ENCODE peak calls at places on chromosome 19, in four cellular contexts. W is progenitor cell of endocrine pancreas, T is dorsolateral prefrontal cortex, D is Peyer's patch. V is an unnamed sample.

GRCh38 chr19:47630594-47630993 is 21.7 kb downstream of the BICRA start:
- DNase-seq in W (no peak), D (no peak), T (no peak), V (no peak)

GRCh38 chr19:19514881-19515763 is at the start of gene TSSK6:
- DNase-seq in W (no peak), D (no peak), T (no peak), V (no peak)

GRCh38 chr19:54297759-54298305 is 15.1 kb downstream of the LILRA5 start:
- DNase-seq in W (no peak), D (no peak), T (no peak), V (no peak)

GRCh38 chr19:2167896-2168618 is 4.3 kb downstream of the DOT1L start:
- DNase-seq in T (no peak), D (peak), W (no peak), V (peak)

GRCh38 chr19:9674669-9675357 is at the start of gene ZNF562:
- DNase-seq in D (peak), T (peak), W (peak), V (peak)

GRCh38 chr19:20051841-20052768 is 12.8 kb upstream of the ZNF682 start:
- DNase-seq in W (peak), D (peak), T (peak), V (peak)

GRCh38 chr19:17931532-17932191 is 1.2 kb upstream of the CCDC124 start:
- DNase-seq in T (no peak), D (no peak), W (no peak), V (no peak)

GRCh38 chr19:48348039-48348438 is 15.7 kb downstream of the TMEM143 start:
- DNase-seq in D (no peak), W (no peak), T (no peak), V (no peak)

GRCh38 chr19:17376935-17377600 is at the start of gene PLVAP:
- DNase-seq in T (no peak), D (no peak), W (no peak), V (no peak)

GRCh38 chr19:34732548-34733255 is 1.3 kb upstream of the ZNF181 start:
- DNase-seq in D (no peak), W (no peak), T (no peak), V (no peak)

GRCh38 chr19:5718579-5719273 is 1.2 kb downstream of the LONP1 start:
- DNase-seq in W (no peak), D (no peak), T (no peak), V (peak)

GRCh38 chr19:3357362-3357730 is 9.0 kb upstream of the NFIC start:
- DNase-seq in W (no peak), D (no peak), T (no peak), V (no peak)

GRCh38 chr19:3062165-3063105 is at the start of gene TLE5:
- DNase-seq in D (peak), T (peak), W (no peak), V (no peak)

GRCh38 chr19:15464394-15465385 is at the start of gene RASAL3:
- DNase-seq in D (peak), W (no peak), T (no peak), V (no peak)

GRCh38 chr19:35495107-35496064 is 5.1 kb upstream of the KRTDAP start:
- DNase-seq in D (peak), W (peak), T (peak), V (peak)

GRCh38 chr19:1811942-1812425 is at the start of gene ATP8B3:
- DNase-seq in T (no peak), W (no peak), D (peak), V (no peak)

GRCh38 chr19:11377756-11378155 is 3.3 kb downstream of the SWSAP1 start:
- DNase-seq in D (no peak), T (no peak), W (no peak), V (peak)

GRCh38 chr19:4624733-4625362 is 14.5 kb upstream of the TNFAIP8L1 start:
- DNase-seq in T (no peak), D (no peak), W (no peak), V (no peak)

GRCh38 chr19:10113592-10113963 is 2.1 kb downstream of the P2RY11 start:
- DNase-seq in T (no peak), W (no peak), D (no peak), V (no peak)

GRCh38 chr19:615619-616018 is 17.7 kb downstream of the POLRMT start:
- DNase-seq in D (no peak), W (no peak), T (no peak), V (no peak)

GRCh38 chr19:11125994-11126685 is 29.4 kb downstream of the SPC24 start:
- DNase-seq in D (peak), W (peak), T (peak), V (peak)

GRCh38 chr19:5313307-5313706 is 27.3 kb downstream of the PTPRS start:
- DNase-seq in D (peak), T (no peak), W (no peak), V (no peak)

GRCh38 chr19:30119180-30119920 is 177.3 kb downstream of the URI1 start:
- DNase-seq in W (no peak), T (no peak), D (no peak), V (no peak)

GRCh38 chr19:41893899-41894298 is 10.9 kb downstream of the ARHGEF1 start:
- DNase-seq in D (no peak), W (no peak), T (no peak), V (no peak)
- TF ChIP-seq CTCF in D (no peak), W (no peak), T (no peak), V (no peak)

DNA sequence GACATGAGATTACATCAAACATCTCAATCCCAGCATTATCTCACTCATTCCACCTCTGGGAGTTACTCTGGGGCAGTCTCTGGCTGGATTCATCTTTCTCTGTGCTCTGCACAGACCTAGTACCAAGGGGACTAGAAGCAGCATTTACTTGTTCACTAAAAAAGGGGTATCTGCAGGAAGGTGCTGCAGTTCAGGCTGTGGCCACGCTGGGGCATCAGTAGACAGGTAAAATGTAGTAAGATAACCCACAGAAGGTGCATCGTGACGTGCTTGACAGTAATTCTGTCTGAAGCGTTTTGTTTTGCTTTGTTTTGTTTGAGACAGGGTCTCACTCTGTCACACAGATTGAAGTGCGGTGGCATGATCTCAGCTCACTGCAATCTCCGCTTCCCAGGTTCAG is 29.3 kb downstream of the ZNF564 start:
- DNase-seq in D (no peak), W (no peak), T (no peak), V (no peak)
- TF ChIP-seq CTCF in D (no peak), W (no peak), T (no peak), V (no peak)

DNA sequence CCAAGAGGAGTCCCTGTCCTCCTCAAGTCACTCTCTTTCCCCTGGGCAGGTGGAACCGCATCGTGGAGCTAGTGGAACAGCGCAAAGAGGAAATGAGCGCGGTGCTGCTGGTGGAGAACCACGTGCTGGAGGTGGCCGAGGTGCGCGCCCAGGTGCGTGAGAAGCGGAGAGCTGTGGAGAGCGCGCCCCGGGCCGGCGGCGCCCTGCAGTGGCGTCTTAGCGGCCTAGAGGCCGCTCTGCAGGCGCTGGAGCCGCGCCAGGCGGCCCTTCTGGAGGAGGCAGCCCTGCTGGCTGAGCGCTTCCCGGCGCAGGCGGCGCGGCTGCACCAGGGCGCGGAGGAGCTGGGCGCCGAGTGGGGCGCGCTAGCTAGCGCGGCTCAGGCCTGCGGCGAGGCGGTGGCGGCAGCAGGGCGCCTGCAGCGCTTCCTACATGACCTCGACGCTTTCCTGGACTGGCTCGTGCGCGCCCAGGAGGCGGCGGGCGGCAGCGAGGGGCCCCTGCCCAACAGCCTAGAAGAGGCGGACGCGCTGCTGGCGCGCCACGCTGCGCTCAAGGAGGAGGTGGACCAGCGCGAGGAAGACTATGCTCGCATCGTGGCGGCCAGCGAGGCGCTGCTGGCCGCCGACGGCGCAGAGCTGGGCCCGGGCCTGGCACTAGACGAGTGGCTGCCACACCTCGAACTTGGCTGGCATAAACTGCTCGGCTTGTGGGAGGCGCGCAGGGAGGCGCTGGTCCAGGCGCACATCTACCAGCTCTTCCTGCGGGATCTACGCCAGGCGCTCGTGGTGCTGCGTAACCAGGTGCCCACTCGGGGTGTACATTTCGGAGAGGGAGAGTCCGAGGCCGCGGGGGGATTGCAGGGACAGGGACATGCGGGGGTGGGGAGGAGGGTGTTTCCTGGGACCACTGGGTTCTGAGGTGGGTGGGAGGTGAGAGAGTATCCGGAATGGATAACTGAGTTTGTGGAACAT is 52.8 kb downstream of the SPTBN4 start:
- DNase-seq in T (no peak), D (no peak), W (no peak), V (no peak)
- TF ChIP-seq CTCF in T (no peak), D (no peak), W (peak), V (no peak)

DNA sequence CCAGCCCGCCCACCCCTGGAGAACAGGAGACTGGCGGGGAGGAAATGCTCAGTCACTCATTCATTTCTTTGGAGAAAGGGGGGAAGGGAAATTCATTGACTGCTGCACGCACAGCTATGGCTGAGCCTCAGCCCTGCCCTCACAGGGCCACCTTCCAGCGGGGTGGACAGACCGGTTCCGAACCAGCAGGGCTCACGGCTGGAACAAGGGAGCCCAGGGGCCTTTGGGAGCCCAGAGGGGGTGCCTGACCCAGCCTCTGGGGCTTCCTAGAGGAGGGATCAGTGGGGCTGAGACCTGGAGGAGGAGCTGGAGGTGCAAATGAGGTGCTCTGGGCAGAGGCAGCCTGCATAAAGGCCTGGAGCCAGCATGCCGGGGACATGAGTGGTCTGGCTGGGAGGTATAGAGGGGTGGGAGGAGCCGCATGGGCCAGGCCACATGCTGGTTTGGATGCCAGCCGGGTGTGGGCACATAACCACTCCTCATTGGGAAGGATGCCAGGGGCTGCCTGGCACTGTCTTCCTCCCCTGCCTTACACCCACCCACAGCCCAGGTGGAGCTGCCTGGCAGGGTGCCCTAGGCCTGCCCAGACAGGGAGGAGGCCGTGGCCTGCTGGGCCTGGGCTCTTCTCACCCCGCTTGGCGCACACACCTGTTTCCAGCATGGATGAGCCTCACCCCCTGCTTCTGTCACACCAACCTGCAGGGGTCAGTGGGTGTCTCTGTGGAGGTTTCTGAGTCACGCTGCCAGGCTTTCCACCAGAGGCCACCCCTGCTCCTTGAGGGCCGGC is 26.9 kb downstream of the PPP5C start:
- DNase-seq in W (peak), D (peak), T (no peak), V (peak)
- TF ChIP-seq CTCF in W (no peak), D (no peak), T (no peak), V (peak)

V was measured in HFFc6.